ENCODE peak calls at places on chromosomes 13 and 19, in eight cellular contexts. X, K, A, Z, N, H, P and B are unnamed samples.

GRCh38 chr19:42140125-42140754 is 8.0 kb upstream of the POU2F2 start:
- DNase-seq in K (peak; percentile 53), A (peak; percentile 72), P (peak; percentile 41), N (peak; percentile 77), H (peak; percentile 58), X (no peak), Z (no peak), B (peak; percentile 59)

GRCh38 chr13:34951528-34951927 is 9.5 kb downstream of the NBEA start:
- DNase-seq in A (no peak), Z (no peak), K (no peak), P (no peak), X (no peak), H (no peak), N (no peak), B (no peak)

GRCh38 chr19:35031072-35031881 is 1.0 kb downstream of the SCN1B start:
- DNase-seq in H (no peak), X (no peak), K (no peak), P (no peak), A (peak; percentile 18), N (no peak), Z (no peak), B (no peak)

GRCh38 chr19:13121551-13122274 is 3.6 kb downstream of the NACC1 start:
- DNase-seq in A (no peak), K (no peak), Z (no peak), P (no peak), H (no peak), X (no peak), N (no peak), B (no peak)

GRCh38 chr19:15297416-15298224 is 34.7 kb downstream of the BRD4 start:
- DNase-seq in H (peak; percentile 25), K (peak; percentile 85), X (peak; percentile 52), P (no peak), N (no peak), Z (no peak), A (peak; percentile 83), B (peak; percentile 36)

GRCh38 chr19:45528149-45528743 is 21.0 kb downstream of the VASP start:
- DNase-seq in K (peak; percentile 66), H (peak; percentile 62), Z (no peak), X (no peak), N (peak; percentile 78), P (no peak), A (peak; percentile 56), B (no peak)

GRCh38 chr19:16851031-16851712 is 22.0 kb downstream of the SIN3B start:
- DNase-seq in K (no peak), X (peak; percentile 18), H (no peak), N (no peak), P (no peak), Z (no peak), A (peak; percentile 77), B (peak; percentile 49)

GRCh38 chr19:18123819-18124218 is 26.2 kb downstream of the MAST3 start:
- DNase-seq in H (no peak), Z (no peak), K (no peak), P (no peak), N (no peak), X (no peak), A (no peak), B (no peak)

GRCh38 chr13:92175330-92175729 is 776.9 kb downstream of the GPC5 start:
- DNase-seq in P (no peak), H (peak; percentile 12), X (peak; percentile 34), K (peak; percentile 33), A (peak; percentile 62), Z (no peak), N (no peak), B (peak; percentile 78)

GRCh38 chr19:53631949-53632407 is at the start of gene DPRX:
- DNase-seq in Z (no peak), N (no peak), H (no peak), A (no peak), K (no peak), P (no peak), X (no peak), B (no peak)

DNA sequence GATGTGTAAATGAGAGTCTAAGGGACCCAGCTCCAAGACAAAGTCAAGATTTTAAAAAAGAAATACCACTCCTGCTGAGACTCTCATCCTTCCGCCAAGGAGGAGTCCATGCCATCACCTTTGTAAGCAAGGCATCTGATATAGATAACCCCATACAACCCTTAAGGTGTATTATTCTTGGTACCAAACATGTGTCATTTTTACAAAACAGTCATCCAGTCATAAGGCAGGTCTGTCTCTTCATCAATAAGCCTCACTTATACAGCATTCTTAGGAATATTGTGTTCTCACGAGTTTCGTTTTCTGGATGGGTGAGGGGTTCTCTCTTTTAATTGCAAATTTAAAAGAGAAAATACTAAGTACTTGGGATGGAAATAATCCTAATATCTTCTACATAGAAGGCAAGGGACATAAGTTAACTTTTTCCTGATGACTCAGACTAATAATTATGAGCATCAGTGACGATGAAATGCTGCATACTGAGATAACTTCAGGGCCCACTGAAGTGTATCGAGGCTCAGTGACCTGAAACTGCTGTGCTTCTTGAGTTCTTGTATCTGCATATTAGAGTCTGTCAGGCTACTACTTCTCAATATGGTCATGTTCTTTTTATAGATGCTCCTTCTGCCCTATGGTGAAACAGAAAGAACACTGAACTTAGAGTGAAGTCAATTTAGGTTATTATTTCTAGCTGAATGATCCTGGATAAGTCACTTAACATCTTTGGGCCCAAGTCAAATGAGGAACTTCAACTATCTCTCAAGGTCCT is 166.6 kb downstream of the KLF12 start:
- DNase-seq in P (no peak), K (no peak), Z (no peak), N (no peak), X (no peak), H (no peak), A (no peak), B (no peak)
- H3K27ac ChIP-seq in P (no peak overlapping the region), K (no peak overlapping the region), Z (no peak overlapping the region), N (no peak overlapping the region), X (no peak overlapping the region), H (no peak overlapping the region), A (no peak overlapping the region), B (no peak overlapping the region)

GRCh38 chr13:63636231-63636993 is 2220.8 kb upstream of the PCDH20 start:
- DNase-seq in X (no peak), N (no peak), H (no peak), P (no peak), Z (no peak), K (peak; percentile 14), A (no peak), B (no peak)
- TF ChIP-seq CTCF in X (peak; percentile 32), N (peak; percentile 21), H (no peak), P (no peak), Z (no peak), K (peak; percentile 24), A (peak; percentile 0), B (peak; percentile 36)

DNA sequence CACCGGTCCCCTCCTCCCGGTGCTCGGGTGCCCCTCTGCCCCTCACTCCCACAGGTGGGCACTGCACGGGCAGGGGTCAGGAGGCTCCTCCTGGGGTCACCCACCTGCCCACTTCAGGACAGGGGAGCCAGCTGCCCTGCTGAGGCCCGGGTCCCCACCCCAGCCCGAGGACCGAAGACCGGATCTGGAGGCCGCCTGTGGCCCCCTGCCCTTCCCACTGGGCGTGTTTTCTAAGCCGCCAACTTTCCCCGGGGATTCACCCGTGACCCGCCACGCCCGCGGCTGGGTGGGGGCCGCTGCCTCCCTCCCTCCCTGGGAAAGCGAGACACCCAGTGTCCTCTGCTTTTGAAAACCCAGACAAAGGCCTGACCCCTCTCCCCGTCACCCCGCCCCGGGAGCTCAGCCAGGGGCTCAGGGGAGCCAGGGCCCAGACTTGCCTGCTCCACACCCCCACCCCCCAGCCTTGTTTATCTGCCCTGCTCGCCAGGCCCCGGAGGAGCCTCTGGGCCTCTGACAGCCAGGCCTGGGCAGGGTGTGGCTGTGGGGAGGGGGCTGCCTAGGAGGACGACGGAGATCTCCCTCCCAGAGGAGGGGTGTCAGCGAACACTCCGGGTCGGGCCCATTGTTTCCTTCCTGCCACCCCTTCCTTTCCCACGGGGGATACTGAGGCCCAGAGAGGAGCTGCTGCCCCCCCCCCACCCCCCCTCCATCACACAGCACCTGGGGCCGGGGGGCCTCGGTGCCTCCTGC is 1.4 kb downstream of the PALM start:
- DNase-seq in Z (no peak), K (no peak), X (no peak), H (no peak), A (no peak), P (no peak), N (no peak), B (no peak)
- H3K27ac ChIP-seq in Z (no peak overlapping the region), K (no peak overlapping the region), X (no peak overlapping the region), H (no peak overlapping the region), A (no peak overlapping the region), P (peak overlapping the region; percentile 48), N (peak overlapping the region; percentile 13), B (no peak overlapping the region)

DNA sequence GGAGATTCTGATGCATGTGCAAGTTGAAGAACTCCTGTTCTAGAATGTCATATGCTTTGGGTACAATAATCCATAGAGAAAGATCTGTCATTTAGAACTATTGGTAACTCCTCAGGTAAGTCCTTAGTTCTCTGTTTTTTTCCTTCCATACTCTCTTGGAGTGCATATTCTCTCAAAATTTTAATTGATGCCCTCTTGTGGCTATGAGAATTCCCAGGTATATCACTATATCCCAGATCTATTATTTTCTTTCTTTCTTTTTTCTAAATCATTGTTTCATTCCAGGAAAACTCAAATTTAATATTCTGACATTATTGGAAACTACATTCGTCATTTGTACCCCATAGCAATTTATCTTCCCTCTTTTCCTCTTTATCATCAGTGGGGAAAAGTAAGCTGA is 485.4 kb downstream of the KLF5 start:
- DNase-seq in Z (no peak), K (peak; percentile 4), P (no peak), H (no peak), A (no peak), N (no peak), X (no peak), B (no peak)
- TF ChIP-seq CTCF in Z (no peak), K (peak; percentile 25), P (no peak), H (no peak), A (peak; percentile 14), N (no peak), X (no peak), B (no peak)